ENCODE peak calls at places on chromosomes 7 and 10, in seven cellular contexts. R, F, A, D, X, M and L are unnamed samples.
A peak's percentile ranks its signal among the peaks of the same experiment; 100 is the strongest.

GRCh38 chr7:22001345-22002004 is 55.8 kb upstream of the CDCA7L start:
- DNase-seq in M (no peak), F (no peak), D (no peak), A (peak; percentile 66), R (peak; percentile 63), X (peak; percentile 59), L (peak; percentile 39)

GRCh38 chr7:93719546-93719945 is 145.0 kb upstream of the CALCR start:
- DNase-seq in M (no peak), X (peak; percentile 6), A (no peak), F (no peak), D (no peak), R (no peak), L (no peak)

GRCh38 chr7:28067171-28067570 is 113.4 kb downstream of the JAZF1 start:
- DNase-seq in M (no peak), D (no peak), F (no peak), X (no peak), A (no peak), R (no peak), L (no peak)

GRCh38 chr7:22584179-22584578 is 84.2 kb upstream of the STEAP1B start:
- DNase-seq in M (no peak), A (no peak), R (peak; percentile 44), X (no peak), D (no peak), F (no peak), L (no peak)

GRCh38 chr10:36017141-36017540 is 375.0 kb upstream of the FZD8 start:
- DNase-seq in D (no peak), R (no peak), A (no peak), F (no peak), M (no peak), X (no peak), L (no peak)

GRCh38 chr7:5296015-5296621 is 13.4 kb downstream of the SLC29A4 start:
- DNase-seq in A (no peak), D (no peak), F (no peak), R (no peak), X (no peak), M (no peak), L (no peak)

GRCh38 chr7:80729586-80730320 is 91.3 kb downstream of the CD36 start:
- DNase-seq in X (no peak), R (no peak), D (no peak), M (no peak), F (no peak), A (no peak), L (no peak)

GRCh38 chr10:7408494-7409044 is 2.3 kb downstream of the SFMBT2 start:
- DNase-seq in X (no peak), D (no peak), M (peak; percentile 69), R (peak; percentile 62), F (peak; percentile 75), A (peak; percentile 48), L (peak; percentile 20)

GRCh38 chr7:131620673-131621609 is 64.5 kb upstream of the PODXL start:
- DNase-seq in D (no peak), F (no peak), R (no peak), X (no peak), M (no peak), A (no peak), L (no peak)

GRCh38 chr10:68625316-68625921 is 65.3 kb downstream of the TET1 start:
- DNase-seq in M (no peak), R (peak; percentile 64), X (no peak), A (no peak), D (no peak), F (no peak), L (peak; percentile 10)

GRCh38 chr7:101330011-101330484 is 8.4 kb upstream of the IFT22 start:
- DNase-seq in D (no peak), F (peak; percentile 19), X (no peak), A (no peak), M (no peak), R (no peak), L (no peak)

GRCh38 chr7:121126801-121127534 is 138.5 kb downstream of the CPED1 start:
- DNase-seq in F (no peak), X (no peak), D (no peak), R (peak; percentile 5), A (peak; percentile 25), M (no peak), L (no peak)

GRCh38 chr10:98308602-98309365 is 40.8 kb upstream of the LOXL4 start:
- DNase-seq in M (no peak), X (no peak), F (no peak), R (no peak), A (no peak), D (no peak), L (no peak)

GRCh38 chr10:480928-481551 is 208.4 kb downstream of the DIP2C start:
- DNase-seq in A (peak; percentile 3), X (no peak), M (no peak), F (no peak), R (no peak), D (no peak), L (no peak)